ENCODE peak calls at places on chromosomes 16 and 17, in eight cellular contexts. B is stomach, O is OCI-LY7, W is HCEC 1CT, K is NCI-H1092, I is thoracic aorta, U is breast epithelium, J is CD14-positive monocyte. R is an unnamed sample.

GRCh38 chr16:71254832-71255560 is 24.5 kb upstream of the HYDIN start:
- DNase-seq in O (peak), I (no peak), W (no peak), U (no peak), K (no peak), J (no peak), B (no peak), R (no peak)

GRCh38 chr17:49496183-49496865 is 1.2 kb downstream of the NGFR start:
- DNase-seq in B (peak), I (peak), J (no peak), O (peak), W (peak), K (peak), U (peak), R (peak)

GRCh38 chr17:68592004-68592403 is 9.2 kb downstream of the FAM20A start:
- DNase-seq in W (no peak), K (no peak), I (no peak), B (no peak), J (no peak), U (no peak), O (no peak), R (no peak)

GRCh38 chr17:55264640-55265298 is at the start of gene HLF:
- DNase-seq in I (no peak), O (peak), B (peak), W (peak), J (peak), K (peak), U (peak), R (peak)

GRCh38 chr17:7558544-7559306 is at the start of gene TNFSF13:
- DNase-seq in K (no peak), W (no peak), I (no peak), O (no peak), J (no peak), U (no peak), B (peak), R (peak)

GRCh38 chr16:12170103-12171025 is 193.8 kb downstream of the SNX29 start:
- DNase-seq in O (no peak), U (no peak), J (no peak), B (no peak), W (no peak), K (no peak), I (no peak), R (no peak)

GRCh38 chr16:20740007-20740883 is 1.4 kb downstream of the THUMPD1 start:
- DNase-seq in B (no peak), J (no peak), K (no peak), O (peak), I (no peak), W (no peak), U (no peak), R (peak)

GRCh38 chr17:29190808-29191207 is 10.6 kb upstream of the MYO18A start:
- DNase-seq in W (no peak), J (no peak), B (no peak), U (no peak), O (no peak), K (no peak), I (no peak), R (no peak)

GRCh38 chr17:7909080-7909479 is 7.0 kb downstream of the RNF227 start:
- DNase-seq in O (no peak), U (no peak), I (no peak), B (no peak), K (no peak), W (no peak), J (no peak), R (no peak)

GRCh38 chr17:45236002-45236606 is 14.4 kb downstream of the FMNL1 start:
- DNase-seq in J (no peak), U (no peak), W (no peak), O (no peak), K (no peak), B (no peak), I (no peak), R (no peak)

GRCh38 chr17:40417258-40417608 is 463 bp downstream of the TOP2A start:
- DNase-seq in J (no peak), B (no peak), W (peak), I (no peak), O (peak), K (no peak), U (no peak), R (no peak)

GRCh38 chr16:22635345-22635744 is 124.7 kb downstream of the NPIPB5 start:
- DNase-seq in I (no peak), B (no peak), J (no peak), K (no peak), U (no peak), O (no peak), W (peak), R (no peak)

GRCh38 chr17:27980035-27980434 is 62.4 kb upstream of the NLK start:
- DNase-seq in W (peak), I (no peak), J (no peak), U (no peak), K (no peak), O (no peak), B (no peak), R (no peak)

GRCh38 chr16:50627419-50627818 is 53.7 kb downstream of the SNX20 start:
- DNase-seq in I (peak), K (peak), B (peak), O (peak), W (no peak), U (no peak), J (no peak), R (peak)

GRCh38 chr17:5584383-5584951 is at the start of gene NLRP1:
- DNase-seq in W (peak), B (peak), U (peak), K (no peak), O (peak), I (peak), J (peak), R (peak)

GRCh38 chr17:4144411-4144747 is 1.4 kb downstream of the CYB5D2 start:
- DNase-seq in O (no peak), J (no peak), U (no peak), I (no peak), W (no peak), B (no peak), K (no peak), R (no peak)

GRCh38 chr17:28524476-28525415 is 18.6 kb downstream of the FOXN1 start:
- DNase-seq in W (peak), J (no peak), I (no peak), B (peak), K (no peak), O (no peak), U (peak), R (peak)

GRCh38 chr16:1950047-1950446 is 4.4 kb downstream of the RPL3L start:
- DNase-seq in B (no peak), U (no peak), I (no peak), W (no peak), O (no peak), J (no peak), K (no peak), R (no peak)

GRCh38 chr16:11658896-11659708 is 9.2 kb upstream of the SNN start:
- DNase-seq in W (no peak), J (no peak), U (no peak), B (no peak), I (no peak), O (no peak), K (no peak), R (no peak)

GRCh38 chr16:57637424-57637823 is 9.0 kb downstream of the ADGRG1 start:
- DNase-seq in I (no peak), B (no peak), K (peak), W (no peak), O (no peak), U (no peak), J (no peak), R (no peak)

GRCh38 chr17:40153603-40154238 is 13.4 kb downstream of the CASC3 start:
- DNase-seq in J (no peak), K (no peak), B (no peak), O (no peak), U (no peak), I (no peak), W (no peak), R (no peak)

R was measured in prostate gland.